ENCODE peak calls at places on chromosomes 16 and 17, in four cellular contexts. One of them, this sample, is unnamed.

GRCh38 chr16:10362077-10362863 is 23.6 kb upstream of the ATF7IP2 start:
- DNase-seq in esophagus muscularis mucosa: no peak
- DNase-seq in upper lobe of right lung: no peak
- DNase-seq in HFFc6: no peak
- DNase-seq in this sample: no peak

GRCh38 chr16:75062135-75062943 is 54.2 kb downstream of the LDHD start:
- DNase-seq in esophagus muscularis mucosa: no peak
- DNase-seq in upper lobe of right lung: no peak
- DNase-seq in HFFc6: no peak
- DNase-seq in this sample: no peak

GRCh38 chr17:39541652-39542051 is 66.1 kb downstream of the NEUROD2 start:
- DNase-seq in esophagus muscularis mucosa: no peak
- DNase-seq in upper lobe of right lung: no peak
- DNase-seq in HFFc6: no peak
- DNase-seq in this sample: no peak

GRCh38 chr17:4796550-4796915 is 569 bp downstream of the PSMB6 start:
- DNase-seq in esophagus muscularis mucosa: no peak
- DNase-seq in upper lobe of right lung: no peak
- DNase-seq in HFFc6: peak
- DNase-seq in this sample: no peak

GRCh38 chr17:36142230-36142629 is 34.2 kb downstream of the TBC1D3B start:
- DNase-seq in esophagus muscularis mucosa: no peak
- DNase-seq in upper lobe of right lung: no peak
- DNase-seq in HFFc6: no peak
- DNase-seq in this sample: no peak

GRCh38 chr17:82655038-82655479 is 6.8 kb upstream of the WDR45B start:
- DNase-seq in esophagus muscularis mucosa: no peak
- DNase-seq in upper lobe of right lung: no peak
- DNase-seq in HFFc6: no peak
- DNase-seq in this sample: no peak

GRCh38 chr16:84832488-84833141 is 12.8 kb downstream of the CRISPLD2 start:
- DNase-seq in esophagus muscularis mucosa: peak
- DNase-seq in upper lobe of right lung: peak
- DNase-seq in HFFc6: peak
- DNase-seq in this sample: no peak

GRCh38 chr17:2058521-2059124 is 3.7 kb downstream of the HIC1 start:
- DNase-seq in esophagus muscularis mucosa: peak
- DNase-seq in upper lobe of right lung: peak
- DNase-seq in HFFc6: peak
- DNase-seq in this sample: no peak

GRCh38 chr17:40070644-40070894 is 7.8 kb downstream of the THRA start:
- DNase-seq in esophagus muscularis mucosa: no peak
- DNase-seq in upper lobe of right lung: no peak
- DNase-seq in HFFc6: no peak
- DNase-seq in this sample: no peak

GRCh38 chr17:17540935-17541639 is 44.9 kb upstream of the RASD1 start:
- DNase-seq in esophagus muscularis mucosa: no peak
- DNase-seq in upper lobe of right lung: no peak
- DNase-seq in HFFc6: no peak
- DNase-seq in this sample: no peak

GRCh38 chr17:42337442-42337841 is 49.1 kb downstream of the STAT5A start:
- DNase-seq in esophagus muscularis mucosa: no peak
- DNase-seq in upper lobe of right lung: no peak
- DNase-seq in HFFc6: no peak
- DNase-seq in this sample: no peak

GRCh38 chr17:79404136-79404911 is 206.5 kb downstream of the RBFOX3 start:
- DNase-seq in esophagus muscularis mucosa: no peak
- DNase-seq in upper lobe of right lung: no peak
- DNase-seq in HFFc6: no peak
- DNase-seq in this sample: no peak

GRCh38 chr16:13242201-13242600 is 340.8 kb downstream of the SHISA9 start:
- DNase-seq in esophagus muscularis mucosa: no peak
- DNase-seq in upper lobe of right lung: no peak
- DNase-seq in HFFc6: no peak
- DNase-seq in this sample: no peak

GRCh38 chr16:85085721-85086120 is 26.6 kb downstream of the CIBAR2 start:
- DNase-seq in esophagus muscularis mucosa: no peak
- DNase-seq in upper lobe of right lung: no peak
- DNase-seq in HFFc6: no peak
- DNase-seq in this sample: no peak

GRCh38 chr17:18860161-18860972 is 2.4 kb downstream of the PRPSAP2 start:
- DNase-seq in esophagus muscularis mucosa: no peak
- DNase-seq in upper lobe of right lung: no peak
- DNase-seq in HFFc6: no peak
- DNase-seq in this sample: no peak

GRCh38 chr16:50093607-50094570 is 28.1 kb downstream of the HEATR3 start:
- DNase-seq in esophagus muscularis mucosa: peak
- DNase-seq in upper lobe of right lung: peak
- DNase-seq in HFFc6: no peak
- DNase-seq in this sample: no peak

GRCh38 chr17:72931635-72932034 is 160.9 kb downstream of the SLC39A11 start:
- DNase-seq in esophagus muscularis mucosa: no peak
- DNase-seq in upper lobe of right lung: no peak
- DNase-seq in HFFc6: no peak
- DNase-seq in this sample: no peak

GRCh38 chr17:58352843-58353719 is 1.1 kb upstream of the SUPT4H1 start:
- DNase-seq in esophagus muscularis mucosa: no peak
- DNase-seq in upper lobe of right lung: peak
- DNase-seq in HFFc6: peak
- DNase-seq in this sample: no peak

GRCh38 chr16:86679490-86679889 is 101.1 kb downstream of the FOXL1 start:
- DNase-seq in esophagus muscularis mucosa: no peak
- DNase-seq in upper lobe of right lung: no peak
- DNase-seq in HFFc6: no peak
- DNase-seq in this sample: no peak

GRCh38 chr16:31213877-31214704 is at the start of gene TRIM72:
- DNase-seq in esophagus muscularis mucosa: no peak
- DNase-seq in upper lobe of right lung: no peak
- DNase-seq in HFFc6: no peak
- DNase-seq in this sample: no peak

DNA sequence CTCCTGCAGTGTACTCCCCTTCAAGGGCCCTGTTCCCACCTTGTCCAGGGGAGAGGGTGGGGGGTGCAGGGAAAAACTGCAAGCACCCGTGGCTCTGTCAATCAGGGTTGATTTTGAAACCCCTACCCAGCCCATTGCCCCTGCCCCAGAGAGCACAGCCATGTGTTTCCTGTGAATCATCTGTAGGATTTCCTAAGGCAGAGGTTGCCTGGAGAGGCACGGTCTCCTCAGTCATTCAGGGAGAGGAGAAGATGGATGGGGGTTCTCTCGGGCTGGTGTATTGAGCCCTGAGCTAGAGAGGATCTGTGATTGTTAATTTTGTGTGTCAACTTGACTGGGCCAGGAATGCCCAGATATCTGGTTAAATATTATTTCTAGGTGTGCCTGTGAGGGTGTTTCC is 3.5 kb upstream of the AGRP start:
- DNase-seq in esophagus muscularis mucosa: no peak
- DNase-seq in upper lobe of right lung: no peak
- DNase-seq in HFFc6: no peak
- DNase-seq in this sample: no peak
- TF ChIP-seq CTCF in esophagus muscularis mucosa: no peak
- TF ChIP-seq CTCF in upper lobe of right lung: no peak
- TF ChIP-seq CTCF in HFFc6: no peak
- TF ChIP-seq CTCF in this sample: no peak

DNA sequence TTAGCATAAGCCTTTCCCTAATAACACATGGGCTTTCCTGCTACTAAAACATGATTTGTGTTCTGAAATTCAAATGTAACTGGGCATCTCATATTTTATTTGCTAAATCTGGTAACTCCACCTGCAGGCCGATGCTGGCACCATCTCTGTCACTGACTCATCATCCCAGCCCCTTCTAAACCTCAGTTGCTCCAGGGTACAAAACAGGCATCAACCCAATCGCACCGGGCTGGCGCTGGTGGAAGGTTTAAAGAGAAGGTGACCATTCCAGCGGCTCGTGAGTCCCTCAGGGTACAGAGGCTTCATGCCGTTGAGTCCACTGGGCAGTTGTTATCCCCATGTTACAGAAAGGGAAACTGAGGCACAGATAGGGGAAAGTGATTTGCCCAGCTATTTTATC is 27.1 kb downstream of the PPL start:
- DNase-seq in esophagus muscularis mucosa: no peak
- DNase-seq in upper lobe of right lung: no peak
- DNase-seq in HFFc6: no peak
- DNase-seq in this sample: no peak
- TF ChIP-seq CTCF in esophagus muscularis mucosa: no peak
- TF ChIP-seq CTCF in upper lobe of right lung: no peak
- TF ChIP-seq CTCF in HFFc6: no peak
- TF ChIP-seq CTCF in this sample: no peak

DNA sequence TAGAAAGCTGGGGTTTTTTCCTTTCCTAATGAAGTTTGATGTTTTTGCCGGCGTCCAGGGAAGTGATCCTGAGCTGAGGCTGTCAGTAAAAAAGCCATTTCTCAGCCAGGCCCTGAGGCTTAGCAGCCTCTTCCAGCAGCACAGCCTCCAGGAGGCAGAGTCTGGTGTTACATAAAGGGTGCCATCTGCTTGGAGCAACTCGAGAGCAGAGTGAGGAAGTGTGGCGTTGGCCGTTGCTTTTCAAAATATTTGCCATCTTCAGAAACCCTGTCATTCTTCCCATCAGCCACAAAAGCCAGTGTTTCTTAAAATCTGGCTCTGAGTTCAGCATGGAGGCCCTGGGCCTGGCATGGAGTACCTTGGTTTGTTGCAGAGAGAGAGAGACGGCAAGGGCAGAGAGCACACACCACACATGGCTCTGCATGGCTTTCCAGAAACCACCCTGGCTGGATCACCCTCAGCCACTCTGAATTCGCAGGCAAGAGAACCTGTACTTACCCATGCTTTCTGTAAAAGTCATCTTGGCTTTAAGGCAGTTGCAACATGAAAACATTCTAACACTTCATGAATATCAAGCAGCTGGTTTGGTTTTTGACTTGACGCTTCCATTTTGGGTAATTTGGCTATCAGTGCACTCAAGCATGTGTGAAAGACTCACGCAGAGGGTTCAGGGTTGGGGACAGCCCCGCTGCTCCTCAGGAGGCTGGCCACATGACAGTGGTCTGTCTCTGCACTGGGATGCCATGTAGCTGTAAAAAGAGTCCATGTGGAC is 21.0 kb downstream of the PMM2 start:
- DNase-seq in esophagus muscularis mucosa: no peak
- DNase-seq in upper lobe of right lung: no peak
- DNase-seq in HFFc6: no peak
- DNase-seq in this sample: no peak
- TF ChIP-seq CTCF in esophagus muscularis mucosa: no peak
- TF ChIP-seq CTCF in upper lobe of right lung: no peak
- TF ChIP-seq CTCF in HFFc6: no peak
- TF ChIP-seq CTCF in this sample: no peak

DNA sequence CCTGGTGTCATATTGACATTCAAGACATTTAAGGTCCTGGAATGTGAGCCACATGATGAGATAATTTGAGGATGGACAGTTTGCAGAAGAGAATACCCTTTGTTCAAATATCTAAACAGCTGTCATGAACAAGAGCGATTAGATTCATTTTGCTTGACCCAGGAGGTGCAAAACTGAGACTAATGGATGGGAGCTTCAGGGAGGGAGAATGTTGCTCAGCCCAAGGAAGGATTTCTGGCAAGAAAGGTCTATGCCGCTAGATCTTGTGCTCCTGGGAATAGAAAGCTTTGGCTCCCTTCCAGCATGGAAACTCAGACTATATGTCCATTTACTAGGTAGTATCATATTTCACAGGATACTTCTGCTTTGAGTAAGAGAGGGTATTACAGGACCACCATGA is 14.8 kb upstream of the CDH11 start:
- DNase-seq in esophagus muscularis mucosa: peak
- DNase-seq in upper lobe of right lung: no peak
- DNase-seq in HFFc6: no peak
- DNase-seq in this sample: no peak
- TF ChIP-seq CTCF in esophagus muscularis mucosa: no peak
- TF ChIP-seq CTCF in upper lobe of right lung: no peak
- TF ChIP-seq CTCF in HFFc6: no peak
- TF ChIP-seq CTCF in this sample: no peak

GRCh38 chr16:76278976-76279375 is 1.8 kb downstream of the CNTNAP4 start:
- DNase-seq in esophagus muscularis mucosa: no peak
- DNase-seq in upper lobe of right lung: no peak
- DNase-seq in HFFc6: no peak
- DNase-seq in this sample: no peak
- TF ChIP-seq CTCF in esophagus muscularis mucosa: no peak
- TF ChIP-seq CTCF in upper lobe of right lung: no peak
- TF ChIP-seq CTCF in HFFc6: no peak
- TF ChIP-seq CTCF in this sample: peak

This sample was measured in type B pancreatic cell.